ENCODE peak calls at places on chromosome 15, in four cellular contexts. E is ELR, J is thoracic aorta, Q is MM.1S. L is an unnamed sample.
A peak's percentile ranks its signal among the peaks of the same experiment; 100 is the strongest.

GRCh38 chr15:41820791-41821423 is 7.0 kb upstream of the JMJD7 start:
- DNase-seq in E (no peak), J (no peak), Q (no peak), L (no peak)

GRCh38 chr15:80942746-80943565 is 46.7 kb downstream of the MESD start:
- DNase-seq in E (no peak), J (no peak), Q (no peak), L (no peak)

GRCh38 chr15:82305621-82306048 is 43.0 kb downstream of the SAXO2 start:
- DNase-seq in E (no peak), J (no peak), Q (no peak), L (no peak)

GRCh38 chr15:48176097-48176496 is 2.0 kb downstream of the MYEF2 start:
- DNase-seq in E (peak; percentile 52), J (no peak), Q (no peak), L (no peak)

GRCh38 chr15:41566121-41566885 is 7.3 kb downstream of the TYRO3 start:
- DNase-seq in E (no peak), J (no peak), Q (no peak), L (no peak)

GRCh38 chr15:70158309-70158995 is 60.7 kb upstream of the TLE3 start:
- DNase-seq in E (no peak), J (no peak), Q (no peak), L (no peak)

GRCh38 chr15:64599716-64600115 is 139.3 kb downstream of the ZNF609 start:
- DNase-seq in E (peak; percentile 69), J (no peak), Q (no peak), L (no peak)

GRCh38 chr15:41775651-41776050 is 1.4 kb downstream of the MAPKBP1 start:
- DNase-seq in E (peak; percentile 37), J (no peak), Q (no peak), L (no peak)

GRCh38 chr15:43086551-43086950 is 19.3 kb downstream of the UBR1 start:
- DNase-seq in E (peak; percentile 24), J (no peak), Q (no peak), L (no peak)

GRCh38 chr15:73727330-73728018 is 25.7 kb downstream of the INSYN1 start:
- DNase-seq in E (peak; percentile 77), J (no peak), Q (no peak), L (no peak)

GRCh38 chr15:99454941-99455795 is 110.6 kb upstream of the MEF2A start:
- DNase-seq in E (peak; percentile 95), J (peak; percentile 81), Q (no peak), L (no peak)

GRCh38 chr15:70245932-70246622 is 148.4 kb upstream of the TLE3 start:
- DNase-seq in E (peak; percentile 82), J (no peak), Q (no peak), L (no peak)

GRCh38 chr15:68776477-68777270 is 44.0 kb downstream of the ANP32A start:
- DNase-seq in E (no peak), J (no peak), Q (no peak), L (no peak)

GRCh38 chr15:53307952-53308624 is 451.4 kb downstream of the WDR72 start:
- DNase-seq in E (no peak), J (no peak), Q (no peak), L (no peak)

GRCh38 chr15:64897345-64897985 is 14.2 kb upstream of the ANKDD1A start:
- DNase-seq in E (peak; percentile 82), J (peak; percentile 57), Q (no peak), L (no peak)

GRCh38 chr15:64527263-64527984 is 67.0 kb downstream of the ZNF609 start:
- DNase-seq in E (peak; percentile 81), J (no peak), Q (no peak), L (no peak)

GRCh38 chr15:62362608-62363007 is 197.5 kb upstream of the C2CD4B start:
- DNase-seq in E (peak; percentile 14), J (no peak), Q (no peak), L (no peak)

GRCh38 chr15:72271895-72272212 is 500 bp downstream of the PARP6 start:
- DNase-seq in E (peak; percentile 41), J (no peak), Q (peak; percentile 6), L (peak; percentile 18)

GRCh38 chr15:69524296-69524695 is 71.7 kb downstream of the RPLP1 start:
- DNase-seq in E (no peak), J (no peak), Q (no peak), L (peak; percentile 35)

GRCh38 chr15:92959219-92959618 is 59.1 kb downstream of the CHD2 start:
- DNase-seq in E (no peak), J (no peak), Q (no peak), L (no peak)

GRCh38 chr15:66899555-66900350 is 165.6 kb upstream of the SMAD3 start:
- DNase-seq in E (peak; percentile 91), J (no peak), Q (no peak), L (no peak)

GRCh38 chr15:66489179-66489791 is 8.3 kb downstream of the SNAPC5 start:
- DNase-seq in E (no peak), J (no peak), Q (no peak), L (no peak)

GRCh38 chr15:73331501-73331900 is 37.3 kb downstream of the HCN4 start:
- DNase-seq in E (no peak), J (no peak), Q (no peak), L (no peak)

GRCh38 chr15:31197497-31198414 is 96.2 kb upstream of the TRPM1 start:
- DNase-seq in E (peak; percentile 45), J (no peak), Q (peak; percentile 42), L (peak; percentile 44)

GRCh38 chr15:75694241-75695182 is 18.1 kb downstream of the CSPG4 start:
- DNase-seq in E (peak; percentile 97), J (peak; percentile 65), Q (no peak), L (peak; percentile 88)

GRCh38 chr15:73139416-73140082 is 87.3 kb downstream of the NEO1 start:
- DNase-seq in E (no peak), J (no peak), Q (no peak), L (no peak)

GRCh38 chr15:29087521-29088285 is 181.9 kb downstream of the NSMCE3 start:
- DNase-seq in E (no peak), J (no peak), Q (no peak), L (no peak)

GRCh38 chr15:90099868-90100854 is 2.1 kb downstream of the IDH2 start:
- DNase-seq in E (peak; percentile 39), J (no peak), Q (peak; percentile 92), L (no peak)

GRCh38 chr15:61051570-61052031 is 177.5 kb downstream of the RORA start:
- DNase-seq in E (peak; percentile 59), J (peak; percentile 4), Q (peak; percentile 56), L (peak; percentile 54)

GRCh38 chr15:33524274-33524673 is 213.5 kb downstream of the RYR3 start:
- DNase-seq in E (no peak), J (no peak), Q (no peak), L (no peak)

GRCh38 chr15:90838066-90838465 is 30.3 kb upstream of the FURIN start:
- DNase-seq in E (no peak), J (no peak), Q (no peak), L (no peak)

GRCh38 chr15:24856397-24857093 is 98.2 kb upstream of the SNRPN start:
- DNase-seq in E (no peak), J (no peak), Q (no peak), L (no peak)

GRCh38 chr15:23436421-23436820 is 10.6 kb downstream of the GOLGA6L2 start:
- DNase-seq in E (no peak), J (no peak), Q (peak; percentile 21), L (no peak)

GRCh38 chr15:77482570-77482969 is 61.9 kb downstream of the HMG20A start:
- DNase-seq in E (peak; percentile 84), J (no peak), Q (no peak), L (no peak)

GRCh38 chr15:60077581-60078359 is 73.7 kb downstream of the FOXB1 start:
- DNase-seq in E (no peak), J (no peak), Q (no peak), L (peak; percentile 21)

GRCh38 chr15:29913528-29914135 is 91.4 kb upstream of the TJP1 start:
- DNase-seq in E (no peak), J (no peak), Q (no peak), L (no peak)

GRCh38 chr15:96415513-96416217 is 85.2 kb downstream of the NR2F2 start:
- DNase-seq in E (no peak), J (no peak), Q (no peak), L (no peak)

GRCh38 chr15:55362641-55363040 is 43.6 kb downstream of the PIGB start:
- DNase-seq in E (no peak), J (no peak), Q (no peak), L (no peak)

GRCh38 chr15:76108021-76108723 is 48.4 kb downstream of the TMEM266 start:
- DNase-seq in E (no peak), J (no peak), Q (no peak), L (no peak)

GRCh38 chr15:63046927-63047760 is 4.6 kb downstream of the TPM1 start:
- DNase-seq in E (peak; percentile 66), J (no peak), Q (no peak), L (no peak)

L was measured in NCI-H146.